ENCODE peak calls at places on chromosome 9, in seven cellular contexts. F is GM12878, X is H1, E is HepG2, A is HCT116, K is K562, V is SK-N-SH. R is an unnamed sample.
A peak's percentile ranks its signal among the peaks of the same experiment; 100 is the strongest.

GRCh38 chr9:70577671-70578070 is 163.2 kb upstream of the KLF9 start:
- DNase-seq in F (no peak), X (no peak), E (no peak), A (no peak), K (no peak), V (no peak), R (no peak)

GRCh38 chr9:479316-479715 is 264.7 kb downstream of the DOCK8 start:
- DNase-seq in F (no peak), X (no peak), E (no peak), A (no peak), K (no peak), V (no peak), R (no peak)

GRCh38 chr9:19424176-19424779 is 15.5 kb downstream of the ACER2 start:
- DNase-seq in F (no peak), X (no peak), E (no peak), A (no peak), K (no peak), V (no peak), R (no peak)

GRCh38 chr9:12774861-12775367 is at the start of gene LURAP1L:
- DNase-seq in F (no peak), X (no peak), E (peak; percentile 70), A (peak; percentile 70), K (no peak), V (peak; percentile 54), R (peak; percentile 60)

GRCh38 chr9:136051568-136052432 is 43.3 kb downstream of the NACC2 start:
- DNase-seq in F (no peak), X (peak; percentile 50), E (peak; percentile 96), A (peak; percentile 83), K (no peak), V (peak; percentile 76), R (peak; percentile 95)

GRCh38 chr9:126420643-126421564 is 94.3 kb downstream of the MVB12B start:
- DNase-seq in F (no peak), X (no peak), E (peak; percentile 42), A (peak; percentile 15), K (no peak), V (no peak), R (peak; percentile 22)

GRCh38 chr9:117917873-117918272 is 213.7 kb downstream of the TLR4 start:
- DNase-seq in F (no peak), X (no peak), E (no peak), A (no peak), K (no peak), V (no peak), R (no peak)

GRCh38 chr9:7304596-7304995 is 495.0 kb downstream of the DMAC1 start:
- DNase-seq in F (no peak), X (no peak), E (no peak), A (no peak), K (no peak), V (no peak), R (no peak)

GRCh38 chr9:106859957-106860715 is 2.8 kb upstream of the ZNF462 start:
- DNase-seq in F (no peak), X (no peak), E (no peak), A (peak; percentile 41), K (no peak), V (peak; percentile 54), R (no peak)

GRCh38 chr9:92147030-92147853 is 32.0 kb upstream of the SPTLC1 start:
- DNase-seq in F (no peak), X (no peak), E (no peak), A (peak; percentile 54), K (peak; percentile 72), V (no peak), R (peak; percentile 78)

GRCh38 chr9:79189511-79189924 is 382.2 kb upstream of the TLE4 start:
- DNase-seq in F (no peak), X (no peak), E (no peak), A (no peak), K (no peak), V (peak; percentile 16), R (no peak)

GRCh38 chr9:89873801-89874200 is 269.0 kb downstream of the GADD45G start:
- DNase-seq in F (no peak), X (no peak), E (no peak), A (no peak), K (no peak), V (no peak), R (no peak)

GRCh38 chr9:37639109-37639748 is 11.5 kb upstream of the FRMPD1 start:
- DNase-seq in F (no peak), X (no peak), E (no peak), A (no peak), K (no peak), V (no peak), R (no peak)

GRCh38 chr9:92377904-92378303 is 26.5 kb downstream of the OGN start:
- DNase-seq in F (no peak), X (no peak), E (no peak), A (no peak), K (peak; percentile 11), V (no peak), R (no peak)

GRCh38 chr9:21919377-21920362 is 74.5 kb downstream of the CDKN2A start:
- DNase-seq in F (peak; percentile 13), X (no peak), E (peak; percentile 1), A (peak; percentile 37), K (no peak), V (peak; percentile 4), R (no peak)

GRCh38 chr9:33161011-33161588 is 6.0 kb downstream of the B4GALT1 start:
- DNase-seq in F (no peak), X (no peak), E (no peak), A (peak; percentile 88), K (no peak), V (peak; percentile 62), R (peak; percentile 88)

GRCh38 chr9:126482361-126483044 is 131.2 kb upstream of the LMX1B start:
- DNase-seq in F (no peak), X (peak; percentile 36), E (no peak), A (no peak), K (peak; percentile 36), V (no peak), R (no peak)

GRCh38 chr9:27888661-27889295 is 315.5 kb upstream of the C9orf72 start:
- DNase-seq in F (peak; percentile 4), X (peak; percentile 36), E (peak; percentile 9), A (peak; percentile 7), K (peak; percentile 11), V (peak; percentile 10), R (no peak)

GRCh38 chr9:105297442-105298097 is 53.1 kb downstream of the SLC44A1 start:
- DNase-seq in F (no peak), X (no peak), E (no peak), A (no peak), K (no peak), V (no peak), R (no peak)

GRCh38 chr9:127122176-127123151 is at the start of gene ANGPTL2:
- DNase-seq in F (no peak), X (peak; percentile 73), E (peak; percentile 43), A (no peak), K (peak; percentile 23), V (peak; percentile 94), R (no peak)

GRCh38 chr9:109507421-109507838 is 9.3 kb upstream of the PTPN3 start:
- DNase-seq in F (no peak), X (no peak), E (peak; percentile 92), A (no peak), K (no peak), V (no peak), R (peak; percentile 33)

GRCh38 chr9:35808433-35808832 is 3.6 kb downstream of the SPAG8 start:
- DNase-seq in F (no peak), X (no peak), E (no peak), A (no peak), K (no peak), V (no peak), R (no peak)

GRCh38 chr9:35813434-35814105 is 1.3 kb downstream of the HINT2 start:
- DNase-seq in F (no peak), X (no peak), E (peak; percentile 73), A (peak; percentile 42), K (peak; percentile 45), V (peak; percentile 39), R (peak; percentile 59)

GRCh38 chr9:35814106-35814840 is 569 bp downstream of the HINT2 start:
- DNase-seq in F (no peak), X (no peak), E (peak; percentile 84), A (no peak), K (no peak), V (peak; percentile 69), R (no peak)

GRCh38 chr9:35812025-35812602 is at the start of gene SPAG8:
- DNase-seq in F (peak; percentile 90), X (peak; percentile 85), E (peak; percentile 93), A (peak; percentile 38), K (peak; percentile 76), V (peak; percentile 88), R (peak; percentile 86)

GRCh38 chr9:35811364-35812024 is 568 bp downstream of the SPAG8 start:
- DNase-seq in F (no peak), X (no peak), E (no peak), A (no peak), K (no peak), V (no peak), R (no peak)
- TF ChIP-seq JUND in F (no peak), X (no peak), E (no peak), A (no peak), K (no peak), V (no peak), R (no peak)

DNA sequence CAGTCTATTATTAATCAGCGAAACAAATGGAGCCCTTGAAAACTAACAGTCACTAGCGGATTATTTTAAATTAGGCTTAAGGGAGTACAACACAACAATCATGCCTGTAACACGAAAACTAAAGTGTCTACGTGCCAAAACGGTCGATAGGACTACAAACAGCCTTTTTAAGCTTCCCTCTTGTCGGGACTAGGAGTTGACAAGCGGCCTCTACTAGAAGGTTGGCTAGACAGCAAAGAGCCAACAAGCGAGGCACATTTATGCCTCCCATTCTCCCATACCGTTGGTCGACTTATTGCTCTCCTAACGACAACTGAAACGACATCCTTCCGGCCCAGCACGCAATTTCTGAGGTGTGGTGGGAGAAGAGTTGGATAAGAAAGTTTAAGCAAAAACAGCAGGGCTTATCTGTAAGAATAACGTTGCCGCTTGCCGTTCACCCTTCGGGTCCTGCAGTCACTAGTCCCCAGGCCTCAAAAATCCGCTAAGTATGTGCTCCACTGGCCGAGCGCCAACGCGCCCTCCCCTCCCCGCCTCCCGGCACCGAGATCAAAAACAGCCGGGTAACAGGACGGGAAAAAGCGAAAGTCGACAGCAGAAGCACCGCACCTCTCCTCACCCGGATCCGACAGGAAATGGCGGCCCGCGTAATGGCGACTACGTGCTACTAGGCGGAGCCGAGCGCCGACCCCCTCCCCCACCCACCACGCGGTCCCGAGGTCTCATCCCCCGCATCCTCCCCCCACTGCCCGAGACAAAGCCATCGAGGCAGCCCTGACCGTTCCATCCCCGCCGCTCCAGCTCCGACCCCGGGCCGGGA is 813 bp downstream of the HNRNPK start:
- DNase-seq in F (no peak), X (peak; percentile 43), E (peak; percentile 58), A (no peak), K (peak; percentile 49), V (peak; percentile 85), R (peak; percentile 72)
- TF ChIP-seq JUND in F (no peak), X (no peak), E (no peak), A (no peak), K (peak; percentile 12), V (no peak), R (no peak)

DNA sequence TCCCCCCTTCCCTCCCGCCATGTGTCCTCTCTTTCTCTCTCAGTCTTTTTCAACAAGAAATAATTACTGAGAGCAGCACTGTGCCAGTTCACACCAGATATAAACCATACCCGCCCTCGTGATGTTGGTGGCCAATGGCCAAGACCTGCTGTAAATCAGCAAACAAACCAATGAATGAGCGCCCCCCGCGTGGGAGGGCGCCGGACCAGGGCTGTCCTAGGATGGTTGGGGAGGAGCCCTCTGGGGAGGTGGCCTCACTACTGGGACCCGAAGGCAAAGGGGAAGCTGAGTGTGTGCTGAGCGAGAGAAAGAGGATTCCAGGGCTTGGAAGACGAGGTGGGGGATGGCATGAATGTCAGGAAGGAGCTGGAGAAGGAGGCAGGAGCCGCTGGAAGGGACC is 51.2 kb upstream of the BARHL1 start:
- DNase-seq in F (no peak), X (no peak), E (no peak), A (no peak), K (no peak), V (no peak), R (no peak)
- TF ChIP-seq JUND in F (no peak), X (no peak), E (no peak), A (no peak), K (no peak), V (no peak), R (no peak)

GRCh38 chr9:81620009-81620405 is 69.3 kb downstream of the TLE1 start:
- DNase-seq in F (no peak), X (no peak), E (no peak), A (no peak), K (no peak), V (no peak), R (no peak)
- TF ChIP-seq JUND in F (no peak), X (no peak), E (no peak), A (no peak), K (no peak), V (no peak), R (no peak)

R was measured in T47D.